ENCODE peak calls at places on chromosomes 3 and 15, in seven cellular contexts. P, L, D, J, F, B and M are unnamed samples.

GRCh38 chr3:133881987-133882825 is 13.5 kb downstream of the RAB6B start:
- DNase-seq in B (no peak), P (no peak), J (no peak), L (no peak), D (no peak), F (no peak), M (peak)

GRCh38 chr3:55002416-55002930 is 74.6 kb upstream of the LRTM1 start:
- DNase-seq in L (no peak), B (no peak), P (no peak), D (no peak), F (no peak), J (no peak), M (no peak)

GRCh38 chr3:185089751-185090150 is 63.1 kb downstream of the C3orf70 start:
- DNase-seq in P (no peak), B (no peak), F (no peak), L (no peak), J (no peak), D (no peak), M (no peak)

GRCh38 chr3:86938706-86939105 is 52.2 kb downstream of the VGLL3 start:
- DNase-seq in D (no peak), J (no peak), F (no peak), P (no peak), B (no peak), L (no peak), M (no peak)

GRCh38 chr3:164208026-164208425 is 870.3 kb downstream of the SI start:
- DNase-seq in L (no peak), F (no peak), J (no peak), D (no peak), B (no peak), P (no peak), M (no peak)

GRCh38 chr3:69999191-70000027 is at the start of gene SAMMSON:
- DNase-seq in J (peak), F (no peak), L (no peak), B (no peak), D (peak), P (peak), M (no peak)

GRCh38 chr3:119310052-119310451 is 15.9 kb downstream of the ARHGAP31 start:
- DNase-seq in D (peak), P (no peak), J (no peak), B (no peak), F (no peak), L (no peak), M (no peak)

GRCh38 chr3:154886437-154886836 is 193.7 kb upstream of the MME start:
- DNase-seq in B (no peak), J (no peak), L (no peak), F (no peak), D (no peak), P (no peak), M (no peak)

GRCh38 chr3:171977426-171977825 is 62.0 kb upstream of the FNDC3B start:
- DNase-seq in F (no peak), B (no peak), D (no peak), P (no peak), L (no peak), J (no peak), M (no peak)

GRCh38 chr3:171976526-171976925 is 62.9 kb upstream of the FNDC3B start:
- DNase-seq in P (no peak), D (no peak), J (no peak), L (no peak), F (no peak), B (no peak), M (no peak)

GRCh38 chr3:171979081-171979480 is 60.3 kb upstream of the FNDC3B start:
- DNase-seq in B (no peak), L (no peak), P (no peak), J (no peak), F (no peak), D (no peak), M (no peak)

GRCh38 chr3:171978390-171978789 is 61.0 kb upstream of the FNDC3B start:
- DNase-seq in F (no peak), J (no peak), D (no peak), B (no peak), P (no peak), L (no peak), M (no peak)

GRCh38 chr3:171977860-171978259 is 61.5 kb upstream of the FNDC3B start:
- DNase-seq in J (peak), P (no peak), D (no peak), B (no peak), L (no peak), F (no peak), M (no peak)
- H3K4me3 ChIP-seq in J (no peak), P (no peak), D (no peak), B (no peak), L (no peak), F (no peak), M (no peak)

DNA sequence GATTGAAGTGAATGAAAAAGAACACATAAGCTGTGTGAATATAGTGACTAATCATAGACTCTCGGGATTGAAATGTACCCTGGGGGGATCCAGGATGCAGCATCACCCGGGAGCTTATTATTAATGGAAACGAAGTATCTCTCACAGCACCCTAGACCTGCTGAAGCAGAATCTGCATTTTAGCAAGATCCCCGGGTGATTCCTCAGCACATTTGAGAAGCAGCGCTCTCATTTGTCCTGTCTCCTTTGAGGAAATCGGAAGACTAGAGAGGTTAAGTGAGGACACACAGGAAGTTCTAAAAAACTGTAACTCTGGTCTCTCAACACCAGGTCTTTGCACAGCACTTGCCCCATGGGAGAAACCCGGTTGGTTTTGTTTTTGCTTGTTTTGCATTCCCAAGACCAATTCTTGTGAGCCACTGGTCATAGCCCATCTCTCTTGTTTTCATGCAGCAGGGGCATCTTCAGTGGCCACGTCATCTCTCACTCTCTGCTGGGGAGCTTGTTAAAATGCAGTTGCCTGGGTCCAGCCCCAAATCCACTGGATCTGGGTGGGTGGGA is 30.2 kb downstream of the ZNF710 start:
- DNase-seq in B (no peak), F (no peak), D (no peak), P (no peak), L (no peak), J (no peak), M (no peak)
- TF ChIP-seq POLR2AphosphoS5 in B (no peak), F (no peak), D (no peak), P (no peak), L (no peak), J (no peak), M (no peak)

GRCh38 chr3:128041378-128041777 is 10.9 kb upstream of the SEC61A1 start:
- DNase-seq in D (no peak), J (no peak), F (no peak), P (no peak), B (no peak), L (no peak), M (no peak)
- H3K4me3 ChIP-seq in D (no peak), J (no peak), F (no peak), P (no peak), B (no peak), L (no peak), M (no peak)

DNA sequence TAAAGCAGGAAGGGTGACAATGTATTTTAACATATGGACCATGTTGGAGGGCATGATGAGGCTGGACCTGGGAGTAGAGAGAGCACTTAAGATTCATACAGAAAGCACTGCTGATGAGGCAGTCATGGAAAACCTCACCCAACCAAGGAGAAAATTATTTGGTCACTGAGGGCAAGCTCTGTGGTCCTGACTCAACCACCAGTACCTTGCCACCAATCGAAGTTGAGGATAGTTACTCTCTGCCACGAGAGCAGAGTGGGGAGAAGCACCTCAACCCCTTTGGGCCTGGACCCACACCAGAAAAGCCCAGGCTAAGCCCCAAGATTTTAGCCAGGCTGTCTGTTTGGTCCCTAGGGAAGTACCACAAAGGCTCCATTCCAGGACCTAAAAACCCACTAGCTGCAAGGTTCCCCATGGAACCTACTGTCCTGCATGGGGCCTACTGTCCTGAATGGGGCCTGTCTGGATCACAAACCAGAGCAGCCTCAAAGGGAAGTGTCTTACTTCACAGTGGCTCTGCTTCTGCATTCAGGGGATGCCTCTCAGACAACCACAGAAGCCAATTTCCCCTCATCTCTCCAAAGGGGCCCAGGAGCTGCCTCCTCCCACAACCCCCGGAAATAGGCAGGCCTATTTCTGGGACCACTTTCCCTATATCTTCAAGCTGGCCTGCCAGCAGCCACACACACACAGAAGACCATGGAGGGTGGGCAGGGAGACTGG is 4.2 kb downstream of the CCDC71 start:
- DNase-seq in D (no peak), P (no peak), J (no peak), F (no peak), B (no peak), L (no peak), M (no peak)
- TF ChIP-seq POLR2AphosphoS5 in D (no peak), P (no peak), J (no peak), F (no peak), B (no peak), L (no peak), M (no peak)

GRCh38 chr15:71677352-71677751 is 133.0 kb upstream of the NR2E3 start:
- DNase-seq in B (no peak), D (no peak), F (no peak), J (no peak), P (no peak), L (no peak), M (peak)
- H3K4me3 ChIP-seq in B (no peak), D (no peak), F (no peak), J (no peak), P (no peak), L (no peak), M (no peak)